ENCODE peak calls at places on chromosomes 2 and 18, in four cellular contexts. F, Q, B and Z are unnamed samples.

GRCh38 chr2:224085246-224085645 is 46.2 kb upstream of the SERPINE2 start:
- DNase-seq in B (no peak), F (no peak), Q (no peak), Z (peak)

GRCh38 chr2:217866457-217866856 is 136.3 kb downstream of the TNS1 start:
- DNase-seq in F (no peak), Q (no peak), B (peak), Z (no peak)

GRCh38 chr2:237091779-237092436 is 6.2 kb downstream of the COPS8 start:
- DNase-seq in Q (no peak), F (no peak), B (no peak), Z (peak)

GRCh38 chr2:225937625-225938024 is 538.1 kb downstream of the NYAP2 start:
- DNase-seq in Q (no peak), F (no peak), B (peak), Z (peak)

GRCh38 chr2:215136669-215137328 is 1.6 kb downstream of the ABCA12 start:
- DNase-seq in Q (no peak), B (no peak), F (no peak), Z (no peak)

GRCh38 chr2:176704282-176704773 is 435.1 kb downstream of the MTX2 start:
- DNase-seq in B (no peak), F (no peak), Q (no peak), Z (no peak)

GRCh38 chr2:70143314-70144150 is 47.3 kb downstream of the C2orf42 start:
- DNase-seq in B (peak), Q (peak), F (peak), Z (peak)

GRCh38 chr2:238158018-238158806 is 558 bp upstream of the ERFE start:
- DNase-seq in Q (no peak), F (peak), B (no peak), Z (no peak)

GRCh38 chr18:79772865-79773696 is 24.7 kb upstream of the KCNG2 start:
- DNase-seq in F (no peak), Q (peak), B (no peak), Z (no peak)

GRCh38 chr2:126368778-126369177 is 287.2 kb upstream of the GYPC start:
- DNase-seq in F (no peak), B (no peak), Q (no peak), Z (no peak)

GRCh38 chr18:55821219-55821618 is 233.2 kb upstream of the TCF4 start:
- DNase-seq in B (no peak), F (no peak), Q (no peak), Z (peak)

GRCh38 chr2:187799601-187800000 is 245.4 kb upstream of the TFPI start:
- DNase-seq in F (no peak), Q (no peak), B (no peak), Z (no peak)

GRCh38 chr2:210072922-210073509 is 70.6 kb downstream of the RPE start:
- DNase-seq in B (peak), Q (no peak), F (no peak), Z (peak)

GRCh38 chr2:168469281-168469988 is 13.4 kb downstream of the CERS6 start:
- DNase-seq in F (no peak), Q (no peak), B (no peak), Z (no peak)

GRCh38 chr2:97935719-97936161 is 60.0 kb downstream of the TMEM131 start:
- DNase-seq in Q (no peak), B (peak), F (no peak), Z (peak)

GRCh38 chr2:37052600-37053332 is 31.4 kb downstream of the HEATR5B start:
- DNase-seq in F (no peak), B (no peak), Q (no peak), Z (no peak)
- TF ChIP-seq CTCF in F (no peak), B (no peak), Q (no peak), Z (no peak)

DNA sequence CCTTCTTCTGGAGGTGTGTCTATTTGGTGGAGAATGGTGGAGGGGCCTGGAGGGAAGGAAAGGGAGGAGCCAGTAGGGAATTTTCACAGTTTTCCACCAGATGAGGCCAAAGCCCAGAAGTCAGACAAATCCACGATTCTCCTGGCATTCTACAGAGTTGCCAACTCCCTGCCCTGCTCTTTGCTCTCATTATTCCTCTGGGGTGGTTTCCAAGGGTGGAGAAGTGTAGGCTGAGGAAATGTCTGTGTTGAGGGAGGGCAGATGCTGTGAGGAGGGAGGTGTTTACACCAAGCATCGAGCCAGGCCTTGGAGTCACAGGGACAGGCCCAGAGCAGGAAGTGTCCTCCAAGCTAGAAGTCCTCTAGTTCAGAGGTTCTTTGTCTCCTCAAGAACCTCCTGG is 124.1 kb upstream of the LGALSL start:
- DNase-seq in B (no peak), F (no peak), Q (peak), Z (peak)
- TF ChIP-seq CTCF in B (no peak), F (no peak), Q (no peak), Z (no peak)

GRCh38 chr2:134137182-134137595 is 116.7 kb upstream of the MGAT5 start:
- DNase-seq in B (no peak), Q (no peak), F (peak), Z (peak)
- TF ChIP-seq CTCF in B (no peak), Q (no peak), F (no peak), Z (no peak)

DNA sequence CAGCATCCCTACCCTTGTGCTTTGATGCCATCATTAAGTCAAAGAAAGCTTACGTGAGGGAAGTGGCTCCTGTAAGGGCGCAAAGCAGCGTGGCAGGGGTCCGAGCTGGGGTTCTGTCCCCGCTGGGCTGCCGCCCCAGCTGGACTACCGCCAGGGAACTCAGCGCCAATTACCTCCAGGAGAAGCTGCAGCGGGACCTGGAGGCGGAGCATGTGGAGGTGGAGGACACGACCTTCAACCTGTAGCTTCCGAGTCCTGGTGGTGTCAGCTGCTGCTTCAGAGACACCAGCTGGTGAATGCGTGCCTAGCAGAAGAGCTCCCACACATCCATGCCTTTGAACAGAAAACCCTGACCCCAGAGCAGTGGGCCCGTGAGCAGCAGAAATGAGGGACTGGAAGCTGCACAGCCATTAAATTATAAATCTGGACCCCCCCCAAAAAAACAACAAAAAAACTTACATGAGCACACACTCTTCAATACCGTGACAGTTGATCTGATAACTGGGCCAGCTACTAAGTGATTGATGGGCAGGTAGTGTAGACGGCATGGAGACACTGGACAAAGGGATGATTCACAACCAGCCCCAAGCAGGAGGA is 20.1 kb upstream of the YES1 start:
- DNase-seq in B (peak), F (peak), Q (peak), Z (no peak)
- TF ChIP-seq CTCF in B (no peak), F (no peak), Q (no peak), Z (no peak)

DNA sequence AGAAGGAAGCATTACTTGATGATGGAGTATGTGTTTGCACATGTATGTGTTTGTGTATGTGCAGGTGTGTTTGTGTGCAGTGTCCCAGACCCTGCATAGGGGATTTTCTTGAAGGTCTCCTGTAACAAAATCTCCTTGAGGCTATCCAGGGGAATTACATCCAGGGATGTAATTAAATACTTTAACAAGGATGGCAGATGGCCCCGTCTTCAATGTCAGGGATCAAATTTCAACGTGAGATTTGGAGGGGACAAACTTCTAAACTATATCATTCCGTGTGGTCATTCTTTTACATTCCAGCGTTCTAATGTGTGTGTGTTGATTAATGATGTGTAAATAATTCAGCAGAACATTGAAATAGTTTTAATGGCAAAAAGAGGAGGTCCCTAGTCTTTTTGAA is 3.3 kb downstream of the UGT1A9 start:
- DNase-seq in Q (no peak), F (no peak), B (no peak), Z (no peak)
- TF ChIP-seq CTCF in Q (no peak), F (no peak), B (peak), Z (no peak)

DNA sequence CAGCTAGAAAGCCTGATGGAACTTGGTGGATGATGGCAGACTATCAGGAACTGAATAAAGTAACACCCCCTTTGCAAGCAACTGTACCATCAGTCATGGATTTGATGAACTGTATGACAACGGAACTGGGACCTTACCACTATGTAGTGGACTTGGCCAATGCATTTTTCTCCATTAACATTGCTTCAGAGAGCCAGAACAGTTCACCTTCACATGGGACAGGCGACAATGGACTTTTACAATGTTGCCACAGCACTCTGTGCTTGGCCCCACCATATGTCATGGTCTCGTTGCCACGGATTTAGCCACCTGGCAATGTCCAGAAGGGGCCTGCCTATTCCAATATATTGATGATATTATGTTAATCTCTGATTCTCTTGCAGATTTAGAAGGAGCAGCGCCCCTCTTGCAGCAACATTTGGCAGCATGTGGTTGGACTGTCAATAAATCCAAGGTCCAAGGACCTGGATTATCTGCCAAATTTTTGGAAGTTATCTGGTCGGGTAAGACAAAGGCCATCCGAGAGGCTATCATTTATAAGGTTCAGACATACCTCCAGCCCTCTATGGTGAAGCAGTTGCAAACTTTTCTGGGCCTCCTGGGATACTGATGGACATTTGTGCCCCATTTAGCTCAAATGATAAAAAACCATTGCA is 52.2 kb upstream of the ZC3H15 start:
- DNase-seq in Q (no peak), B (no peak), F (no peak), Z (no peak)
- TF ChIP-seq CTCF in Q (no peak), B (no peak), F (no peak), Z (no peak)

GRCh38 chr2:162056796-162057399 is 17.1 kb downstream of the DPP4 start:
- DNase-seq in F (no peak), Q (no peak), B (no peak), Z (no peak)
- TF ChIP-seq CTCF in F (no peak), Q (no peak), B (no peak), Z (no peak)

DNA sequence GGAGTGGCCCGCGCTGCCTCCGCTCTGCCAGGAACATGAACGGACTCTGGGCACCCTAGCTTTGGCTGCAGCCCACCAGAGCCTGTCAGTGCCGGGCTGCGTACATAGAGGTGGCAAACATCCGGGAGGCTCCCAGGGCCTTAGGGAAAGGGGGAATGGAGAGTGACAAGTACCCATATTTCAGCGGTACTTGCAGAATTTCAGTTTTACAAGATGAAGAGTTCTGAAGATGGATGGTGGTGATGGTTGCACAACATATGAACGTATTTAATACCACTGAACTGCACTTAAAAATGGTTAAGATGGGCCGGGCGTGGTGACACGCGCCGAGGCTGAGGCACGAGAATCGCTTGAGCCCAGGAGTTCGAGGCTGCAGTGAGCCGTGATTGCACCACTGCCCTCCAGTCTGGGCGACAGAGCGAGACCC is 873 bp downstream of the MTHFD2 start:
- DNase-seq in B (no peak), F (no peak), Q (no peak), Z (no peak)
- TF ChIP-seq CTCF in B (no peak), F (no peak), Q (no peak), Z (no peak)

GRCh38 chr18:657311-657997 is at the start of gene TYMS:
- DNase-seq in B (peak), F (peak), Q (peak), Z (peak)
- TF ChIP-seq CTCF in B (peak), F (no peak), Q (no peak), Z (no peak)